ENCODE peak calls at places on chromosomes 6 and 20, in six cellular contexts. P is psoas muscle; M is CD8-positive, alpha-beta T cell; N is trophoblast cell; V is MM.1S; J is HCT116. B is an unnamed sample.
A peak's percentile ranks its signal among the peaks of the same experiment; 100 is the strongest.

GRCh38 chr6:108921547-108922331 is 73.5 kb downstream of the ARMC2 start:
- DNase-seq in N (no peak), V (peak; percentile 49), J (no peak), M (no peak), P (peak; percentile 65), B (no peak)

GRCh38 chr6:68634503-68635411 is at the start of gene ADGRB3:
- DNase-seq in J (no peak), M (no peak), P (peak; percentile 87), V (peak; percentile 90), N (peak; percentile 35), B (peak; percentile 16)

GRCh38 chr6:11460001-11460668 is 77.4 kb upstream of the TMEM170B start:
- DNase-seq in N (peak; percentile 69), J (no peak), M (no peak), P (no peak), V (peak; percentile 35), B (peak; percentile 2)

GRCh38 chr20:34948030-34948429 is 7.6 kb downstream of the GSS start:
- DNase-seq in P (no peak), V (no peak), J (no peak), N (no peak), M (no peak), B (no peak)

GRCh38 chr6:150967910-150968309 is 102.4 kb downstream of the MTHFD1L start:
- DNase-seq in N (peak; percentile 38), J (no peak), V (no peak), M (no peak), P (no peak), B (no peak)

GRCh38 chr6:15535495-15536200 is 127.2 kb downstream of the DTNBP1 start:
- DNase-seq in M (no peak), V (no peak), J (no peak), N (no peak), P (no peak), B (no peak)

GRCh38 chr20:38094373-38094775 is 60.8 kb downstream of the RPRD1B start:
- DNase-seq in P (peak; percentile 70), V (peak; percentile 12), J (no peak), N (peak; percentile 58), M (no peak), B (no peak)

GRCh38 chr6:158772851-158773371 is 46.3 kb downstream of the EZR start:
- DNase-seq in J (no peak), P (no peak), M (no peak), N (no peak), V (no peak), B (no peak)

GRCh38 chr6:40398810-40399477 is 188.2 kb downstream of the LRFN2 start:
- DNase-seq in P (no peak), J (peak; percentile 2), N (no peak), V (no peak), M (no peak), B (no peak)

GRCh38 chr6:170237999-170238740 is 52.7 kb downstream of the DLL1 start:
- DNase-seq in P (no peak), M (no peak), V (no peak), J (no peak), N (no peak), B (no peak)

GRCh38 chr20:18034039-18034438 is 23.7 kb downstream of the OVOL2 start:
- DNase-seq in N (no peak), V (no peak), M (no peak), J (no peak), P (no peak), B (no peak)

GRCh38 chr6:150152891-150153876 is 10.3 kb downstream of the PPP1R14C start:
- DNase-seq in V (no peak), P (no peak), M (no peak), J (no peak), N (peak; percentile 72), B (no peak)

GRCh38 chr6:45917439-45917838 is 98.2 kb downstream of the CLIC5 start:
- DNase-seq in J (no peak), N (no peak), P (no peak), M (no peak), V (no peak), B (no peak)
- H3K9me3 ChIP-seq in J (no peaks in the 10 kb centered on the region), N (no peaks in the 10 kb centered on the region), P (no peaks in the 10 kb centered on the region), M (no peaks in the 10 kb centered on the region), V (no peaks in the 10 kb centered on the region), B (no peaks in the 10 kb centered on the region)

GRCh38 chr20:10883166-10883565 is 209.4 kb upstream of the JAG1 start:
- DNase-seq in N (no peak), J (no peak), M (no peak), V (no peak), P (no peak), B (no peak)
- H3K9me3 ChIP-seq in N (no peaks in the 10 kb centered on the region), J (no peaks in the 10 kb centered on the region), M (no peaks in the 10 kb centered on the region), V (no peaks in the 10 kb centered on the region), P (no peaks in the 10 kb centered on the region), B (no peaks in the 10 kb centered on the region)

DNA sequence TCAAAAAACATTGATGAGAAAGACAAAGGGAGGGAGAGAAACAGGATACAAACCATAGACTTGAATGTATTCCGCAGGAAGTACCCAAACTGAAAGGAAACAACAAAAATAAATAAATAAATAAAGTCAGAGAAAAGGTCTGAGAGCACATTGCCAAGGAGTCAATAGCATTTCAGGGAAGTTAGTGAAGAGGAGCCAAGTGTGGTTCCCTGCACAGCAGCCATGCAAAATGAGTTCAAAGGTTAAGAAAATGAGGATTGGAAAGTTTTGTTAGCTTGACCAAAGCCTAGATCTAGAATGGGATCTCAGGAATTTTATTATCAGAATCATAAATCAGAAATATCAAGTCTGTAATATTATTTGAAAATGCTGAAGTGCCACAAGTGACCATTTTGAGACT is 700.0 kb downstream of the MAFB start:
- DNase-seq in J (no peak), V (no peak), P (no peak), N (no peak), M (no peak), B (no peak)
- H3K9me3 ChIP-seq in J (no peaks in the 10 kb centered on the region), V (no peaks in the 10 kb centered on the region), P (peaks cover 12% of the 10 kb centered on the region), N (no peaks in the 10 kb centered on the region), M (no peaks in the 10 kb centered on the region), B (no peaks in the 10 kb centered on the region)

GRCh38 chr6:27442932-27443331 is 30.0 kb downstream of the ZNF184 start:
- DNase-seq in P (no peak), M (no peak), V (no peak), J (no peak), N (no peak), B (no peak)
- H3K9me3 ChIP-seq in P (peaks cover 46% of the 10 kb centered on the region), M (peaks cover 5% of the 10 kb centered on the region), V (no peaks in the 10 kb centered on the region), J (peaks cover 3% of the 10 kb centered on the region), N (peaks cover 8% of the 10 kb centered on the region), B (peaks cover 9% of the 10 kb centered on the region)

GRCh38 chr6:165135889-165136288 is 173.5 kb downstream of the C6orf118 start:
- DNase-seq in P (no peak), N (no peak), M (no peak), J (no peak), V (no peak), B (no peak)
- H3K9me3 ChIP-seq in P (peaks cover 9% of the 10 kb centered on the region), N (peaks cover 2% of the 10 kb centered on the region), M (peaks cover 7% of the 10 kb centered on the region), J (peaks cover 5% of the 10 kb centered on the region), V (no peaks in the 10 kb centered on the region), B (peaks cover 6% of the 10 kb centered on the region)

DNA sequence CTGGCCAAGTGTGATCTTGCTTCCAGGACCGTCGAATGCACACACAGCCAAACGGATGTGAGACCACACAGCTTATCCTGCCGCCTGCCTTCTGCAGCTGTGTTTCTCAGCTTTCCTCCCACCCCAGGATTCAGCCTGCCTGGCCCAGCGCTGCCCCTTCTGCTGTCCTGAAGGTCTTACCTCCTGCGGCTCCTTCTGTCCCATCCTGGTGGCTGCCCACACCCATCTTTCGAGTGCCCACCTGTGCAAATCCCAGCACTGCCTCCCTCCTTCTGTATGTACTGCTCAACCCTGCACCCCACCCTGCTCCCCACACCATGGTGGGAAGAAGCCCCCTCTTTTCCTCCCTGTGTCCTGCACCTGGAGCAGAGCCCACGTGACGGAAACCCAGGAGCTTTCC is 49.4 kb upstream of the DACT2 start:
- DNase-seq in V (no peak), M (no peak), J (no peak), N (no peak), P (no peak), B (no peak)
- H3K9me3 ChIP-seq in V (no peaks in the 10 kb centered on the region), M (no peaks in the 10 kb centered on the region), J (no peaks in the 10 kb centered on the region), N (peaks cover 5% of the 10 kb centered on the region), P (no peaks in the 10 kb centered on the region), B (peaks cover 10% of the 10 kb centered on the region)

DNA sequence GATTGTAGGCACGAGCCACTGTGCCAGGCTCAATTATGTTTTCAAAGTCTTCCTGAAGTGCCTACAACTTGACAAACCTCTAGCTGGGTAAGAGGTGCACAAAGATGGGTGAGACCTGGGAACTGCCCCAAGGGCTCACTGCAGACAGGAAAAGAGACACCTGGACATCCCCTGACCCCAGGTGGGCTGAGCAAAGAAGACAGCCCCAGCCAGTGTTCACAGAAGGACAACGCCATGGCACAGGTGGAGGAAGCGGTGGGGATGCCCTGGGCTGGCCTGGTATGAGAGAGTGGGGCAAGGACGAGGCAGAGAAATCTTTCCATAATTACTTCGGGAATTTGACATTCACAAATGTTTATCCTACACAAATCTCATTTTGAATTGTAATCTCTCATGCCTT is 278.9 kb downstream of the SMOC2 start:
- DNase-seq in V (no peak), J (no peak), N (no peak), M (peak; percentile 11), P (no peak), B (no peak)
- H3K9me3 ChIP-seq in V (no peaks in the 10 kb centered on the region), J (no peaks in the 10 kb centered on the region), N (peaks cover 11% of the 10 kb centered on the region), M (no peaks in the 10 kb centered on the region), P (no peaks in the 10 kb centered on the region), B (peaks cover 2% of the 10 kb centered on the region)

DNA sequence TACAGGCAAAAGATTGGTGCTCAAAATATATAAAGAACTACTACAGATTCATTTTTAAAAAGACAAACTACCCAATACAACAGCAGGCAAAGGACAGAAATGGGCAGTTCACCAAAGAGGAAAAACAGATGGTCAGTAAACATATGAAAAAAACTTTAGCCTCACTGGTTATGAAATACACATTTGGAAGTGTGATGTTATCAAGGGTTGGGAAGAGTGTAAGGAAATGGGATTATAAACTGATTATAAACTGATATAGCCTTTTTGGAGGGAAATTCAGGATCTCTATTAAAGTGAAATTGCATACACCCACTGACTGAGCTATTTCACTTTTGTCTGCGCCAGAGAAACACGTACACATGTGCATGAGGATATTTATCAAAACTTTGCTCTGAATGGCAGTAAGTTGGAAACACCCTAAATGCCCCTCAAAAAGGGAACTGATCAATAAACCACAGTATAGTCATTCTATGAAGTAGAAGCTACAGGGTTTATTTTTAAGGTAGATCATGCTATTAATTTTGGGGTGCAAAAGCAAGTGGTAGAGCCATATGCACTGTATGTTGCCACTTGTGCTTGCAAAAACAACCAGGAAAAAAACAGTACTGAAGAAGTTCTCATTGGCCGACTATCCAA is 32.2 kb upstream of the ARFGEF2 start:
- DNase-seq in M (no peak), P (no peak), N (no peak), J (no peak), V (no peak), B (no peak)
- H3K9me3 ChIP-seq in M (no peaks in the 10 kb centered on the region), P (peaks cover 6% of the 10 kb centered on the region), N (no peaks in the 10 kb centered on the region), J (no peaks in the 10 kb centered on the region), V (no peaks in the 10 kb centered on the region), B (peaks cover 7% of the 10 kb centered on the region)

B was measured in SJSA1.